ENCODE peak calls at places on chromosomes 12 and 14, in five cellular contexts. One of them, this sample, is unnamed.

GRCh38 chr12:89988556-89988955 is 279.9 kb upstream of the ATP2B1 start:
- DNase-seq in left ventricle myocardium inferior: no peak
- DNase-seq in Calu3: no peak
- DNase-seq in CD4-positive, alpha-beta T cell: no peak
- DNase-seq in astrocyte: no peak
- DNase-seq in this sample: no peak

GRCh38 chr12:116157845-116158267 is 119.6 kb downstream of the MED13L start:
- DNase-seq in left ventricle myocardium inferior: no peak
- DNase-seq in Calu3: no peak
- DNase-seq in CD4-positive, alpha-beta T cell: no peak
- DNase-seq in astrocyte: no peak
- DNase-seq in this sample: no peak

GRCh38 chr12:113230315-113231274 is 9.3 kb downstream of the TPCN1 start:
- DNase-seq in left ventricle myocardium inferior: no peak
- DNase-seq in Calu3: no peak
- DNase-seq in CD4-positive, alpha-beta T cell: no peak
- DNase-seq in astrocyte: peak
- DNase-seq in this sample: no peak

GRCh38 chr12:119204716-119205285 is 26.1 kb downstream of the HSPB8 start:
- DNase-seq in left ventricle myocardium inferior: no peak
- DNase-seq in Calu3: no peak
- DNase-seq in CD4-positive, alpha-beta T cell: no peak
- DNase-seq in astrocyte: no peak
- DNase-seq in this sample: no peak

GRCh38 chr14:73140924-73141323 is 4.6 kb downstream of the PSEN1 start:
- DNase-seq in left ventricle myocardium inferior: no peak
- DNase-seq in Calu3: no peak
- DNase-seq in CD4-positive, alpha-beta T cell: no peak
- DNase-seq in astrocyte: no peak
- DNase-seq in this sample: no peak

GRCh38 chr12:32501835-32502333 is 102.5 kb downstream of the FGD4 start:
- DNase-seq in left ventricle myocardium inferior: no peak
- DNase-seq in Calu3: peak
- DNase-seq in CD4-positive, alpha-beta T cell: no peak
- DNase-seq in astrocyte: peak
- DNase-seq in this sample: no peak

GRCh38 chr14:74967618-74968017 is 12.2 kb upstream of the PGF start:
- DNase-seq in left ventricle myocardium inferior: no peak
- DNase-seq in Calu3: no peak
- DNase-seq in CD4-positive, alpha-beta T cell: no peak
- DNase-seq in astrocyte: no peak
- DNase-seq in this sample: no peak

GRCh38 chr14:92362781-92363235 is 39.8 kb downstream of the SLC24A4 start:
- DNase-seq in left ventricle myocardium inferior: no peak
- DNase-seq in Calu3: peak
- DNase-seq in CD4-positive, alpha-beta T cell: no peak
- DNase-seq in astrocyte: peak
- DNase-seq in this sample: no peak

GRCh38 chr12:115199831-115200230 is 515.9 kb upstream of the TBX3 start:
- DNase-seq in left ventricle myocardium inferior: no peak
- DNase-seq in Calu3: no peak
- DNase-seq in CD4-positive, alpha-beta T cell: no peak
- DNase-seq in astrocyte: peak
- DNase-seq in this sample: no peak

GRCh38 chr14:71320734-71321555 is 413.7 kb downstream of the PCNX1 start:
- DNase-seq in left ventricle myocardium inferior: peak
- DNase-seq in Calu3: peak
- DNase-seq in CD4-positive, alpha-beta T cell: peak
- DNase-seq in astrocyte: peak
- DNase-seq in this sample: peak

GRCh38 chr12:65886996-65887395 is 62.7 kb downstream of the HMGA2 start:
- DNase-seq in left ventricle myocardium inferior: no peak
- DNase-seq in Calu3: no peak
- DNase-seq in CD4-positive, alpha-beta T cell: no peak
- DNase-seq in astrocyte: peak
- DNase-seq in this sample: no peak

GRCh38 chr14:62604524-62604923 is 440.7 kb downstream of the KCNH5 start:
- DNase-seq in left ventricle myocardium inferior: no peak
- DNase-seq in Calu3: no peak
- DNase-seq in CD4-positive, alpha-beta T cell: no peak
- DNase-seq in astrocyte: peak
- DNase-seq in this sample: no peak

GRCh38 chr12:56930241-56930640 is 4.0 kb downstream of the SDR9C7 start:
- DNase-seq in left ventricle myocardium inferior: no peak
- DNase-seq in Calu3: no peak
- DNase-seq in CD4-positive, alpha-beta T cell: no peak
- DNase-seq in astrocyte: no peak
- DNase-seq in this sample: no peak

GRCh38 chr14:59454131-59454530 is 11.0 kb downstream of the GPR135 start:
- DNase-seq in left ventricle myocardium inferior: no peak
- DNase-seq in Calu3: no peak
- DNase-seq in CD4-positive, alpha-beta T cell: no peak
- DNase-seq in astrocyte: peak
- DNase-seq in this sample: no peak

GRCh38 chr14:75205586-75205985 is 29.2 kb upstream of the TMED10 start:
- DNase-seq in left ventricle myocardium inferior: no peak
- DNase-seq in Calu3: no peak
- DNase-seq in CD4-positive, alpha-beta T cell: no peak
- DNase-seq in astrocyte: peak
- DNase-seq in this sample: no peak

GRCh38 chr12:11892065-11892391 is 178.7 kb upstream of the BCL2L14 start:
- DNase-seq in left ventricle myocardium inferior: no peak
- DNase-seq in Calu3: no peak
- DNase-seq in CD4-positive, alpha-beta T cell: no peak
- DNase-seq in astrocyte: no peak
- DNase-seq in this sample: no peak
- TF ChIP-seq CTCF in left ventricle myocardium inferior: peak
- TF ChIP-seq CTCF in Calu3: peak
- TF ChIP-seq CTCF in CD4-positive, alpha-beta T cell: no peak
- TF ChIP-seq CTCF in astrocyte: no peak
- TF ChIP-seq CTCF in this sample: no peak

GRCh38 chr12:41537522-41537921 is 349.4 kb downstream of the PDZRN4 start:
- DNase-seq in left ventricle myocardium inferior: no peak
- DNase-seq in Calu3: no peak
- DNase-seq in CD4-positive, alpha-beta T cell: no peak
- DNase-seq in astrocyte: no peak
- DNase-seq in this sample: no peak

GRCh38 chr12:41536813-41537490 is 348.8 kb downstream of the PDZRN4 start:
- DNase-seq in left ventricle myocardium inferior: no peak
- DNase-seq in Calu3: no peak
- DNase-seq in CD4-positive, alpha-beta T cell: no peak
- DNase-seq in astrocyte: no peak
- DNase-seq in this sample: no peak

GRCh38 chr12:41531147-41531829 is 343.2 kb downstream of the PDZRN4 start:
- DNase-seq in left ventricle myocardium inferior: peak
- DNase-seq in Calu3: no peak
- DNase-seq in CD4-positive, alpha-beta T cell: no peak
- DNase-seq in astrocyte: no peak
- DNase-seq in this sample: no peak

GRCh38 chr12:41527529-41528116 is 339.5 kb downstream of the PDZRN4 start:
- DNase-seq in left ventricle myocardium inferior: no peak
- DNase-seq in Calu3: no peak
- DNase-seq in CD4-positive, alpha-beta T cell: no peak
- DNase-seq in astrocyte: no peak
- DNase-seq in this sample: no peak

DNA sequence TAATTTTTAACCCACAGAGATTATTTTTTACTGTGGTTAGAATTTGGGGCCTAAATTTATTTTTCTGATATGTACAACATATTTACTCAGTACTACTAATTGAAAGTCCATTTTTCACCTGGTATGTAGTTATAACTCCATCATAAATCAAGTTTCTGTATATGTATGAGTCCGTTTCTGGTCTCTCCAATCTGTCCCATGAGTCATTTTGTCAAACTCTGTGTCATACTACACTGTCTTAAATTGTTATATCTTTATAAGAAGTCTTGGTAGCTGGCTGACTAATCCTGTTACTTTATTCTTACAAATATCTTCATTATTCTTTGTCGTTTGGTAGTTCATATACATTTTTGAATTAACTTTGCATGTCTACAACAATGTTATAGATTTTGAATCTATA is 344.0 kb downstream of the PDZRN4 start:
- DNase-seq in left ventricle myocardium inferior: no peak
- DNase-seq in Calu3: no peak
- DNase-seq in CD4-positive, alpha-beta T cell: no peak
- DNase-seq in astrocyte: peak
- DNase-seq in this sample: no peak
- TF ChIP-seq CTCF in left ventricle myocardium inferior: no peak
- TF ChIP-seq CTCF in Calu3: no peak
- TF ChIP-seq CTCF in CD4-positive, alpha-beta T cell: no peak
- TF ChIP-seq CTCF in astrocyte: no peak
- TF ChIP-seq CTCF in this sample: no peak

DNA sequence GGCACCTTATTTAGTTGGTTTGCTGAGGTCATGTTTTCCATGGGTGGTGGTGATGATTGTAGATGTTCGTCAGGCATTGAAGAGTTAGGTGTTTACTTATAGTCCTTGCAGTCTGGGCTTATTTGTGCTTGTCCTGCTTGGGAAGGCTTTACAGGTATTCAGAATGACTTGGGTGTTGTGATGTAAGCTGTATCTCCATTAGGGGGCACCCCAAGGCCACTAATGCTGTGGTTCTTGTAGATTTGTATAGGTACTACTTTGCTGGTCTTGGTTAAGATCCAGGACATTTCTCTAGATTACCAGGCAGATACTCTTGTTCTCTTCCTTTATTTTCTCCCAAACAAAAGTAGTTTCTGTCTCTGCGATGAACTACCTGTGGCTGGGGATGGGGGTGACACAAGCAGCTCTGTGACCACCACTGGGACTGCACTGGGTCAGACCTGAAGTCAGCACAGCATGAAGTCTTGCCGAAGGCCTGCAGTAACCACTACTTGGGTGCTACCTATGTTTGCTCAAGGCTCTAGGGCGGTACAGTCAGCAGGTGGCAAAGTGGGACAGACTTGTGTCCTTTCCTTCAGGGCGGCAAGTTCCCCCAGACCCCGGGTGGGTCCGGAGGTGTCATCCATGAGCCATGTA is 35.8 kb upstream of the FBXO33 start:
- DNase-seq in left ventricle myocardium inferior: no peak
- DNase-seq in Calu3: peak
- DNase-seq in CD4-positive, alpha-beta T cell: no peak
- DNase-seq in astrocyte: peak
- DNase-seq in this sample: no peak
- TF ChIP-seq CTCF in left ventricle myocardium inferior: no peak
- TF ChIP-seq CTCF in Calu3: peak
- TF ChIP-seq CTCF in CD4-positive, alpha-beta T cell: no peak
- TF ChIP-seq CTCF in astrocyte: peak
- TF ChIP-seq CTCF in this sample: no peak

GRCh38 chr14:94143711-94144110 is 14.3 kb upstream of the IFI27L2 start:
- DNase-seq in left ventricle myocardium inferior: no peak
- DNase-seq in Calu3: no peak
- DNase-seq in CD4-positive, alpha-beta T cell: no peak
- DNase-seq in astrocyte: no peak
- DNase-seq in this sample: no peak

GRCh38 chr14:94142836-94143235 is 13.4 kb upstream of the IFI27L2 start:
- DNase-seq in left ventricle myocardium inferior: no peak
- DNase-seq in Calu3: no peak
- DNase-seq in CD4-positive, alpha-beta T cell: no peak
- DNase-seq in astrocyte: no peak
- DNase-seq in this sample: no peak

GRCh38 chr14:94142247-94142646 is 12.8 kb upstream of the IFI27L2 start:
- DNase-seq in left ventricle myocardium inferior: no peak
- DNase-seq in Calu3: no peak
- DNase-seq in CD4-positive, alpha-beta T cell: no peak
- DNase-seq in astrocyte: no peak
- DNase-seq in this sample: no peak

GRCh38 chr14:94144765-94145164 is 15.4 kb upstream of the IFI27L2 start:
- DNase-seq in left ventricle myocardium inferior: no peak
- DNase-seq in Calu3: no peak
- DNase-seq in CD4-positive, alpha-beta T cell: no peak
- DNase-seq in astrocyte: no peak
- DNase-seq in this sample: no peak

DNA sequence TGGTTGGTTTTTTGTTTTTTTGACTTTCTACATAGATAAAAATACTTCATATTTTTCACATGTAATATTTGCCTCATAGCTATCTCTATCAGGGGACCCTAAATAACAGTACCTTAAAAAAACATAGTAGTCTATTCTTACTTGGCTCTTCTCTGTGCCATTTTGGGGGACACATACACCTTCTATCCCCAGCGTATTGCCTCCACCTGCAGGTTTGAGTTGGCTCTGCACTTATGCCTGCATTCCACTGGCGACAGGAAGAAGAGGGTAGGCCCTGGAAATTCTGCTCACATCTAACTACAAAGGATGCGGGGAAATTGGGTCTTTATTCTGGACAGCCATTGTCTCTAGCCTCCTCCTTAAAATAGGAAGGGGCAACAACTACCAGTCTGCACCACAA is 13.8 kb upstream of the IFI27L2 start:
- DNase-seq in left ventricle myocardium inferior: no peak
- DNase-seq in Calu3: peak
- DNase-seq in CD4-positive, alpha-beta T cell: no peak
- DNase-seq in astrocyte: no peak
- DNase-seq in this sample: no peak
- TF ChIP-seq CTCF in left ventricle myocardium inferior: peak
- TF ChIP-seq CTCF in Calu3: no peak
- TF ChIP-seq CTCF in CD4-positive, alpha-beta T cell: peak
- TF ChIP-seq CTCF in astrocyte: peak
- TF ChIP-seq CTCF in this sample: no peak

GRCh38 chr12:97308576-97309198 is 153.9 kb upstream of the RMST start:
- DNase-seq in left ventricle myocardium inferior: no peak
- DNase-seq in Calu3: peak
- DNase-seq in CD4-positive, alpha-beta T cell: no peak
- DNase-seq in astrocyte: peak
- DNase-seq in this sample: no peak
- TF ChIP-seq CTCF in left ventricle myocardium inferior: peak
- TF ChIP-seq CTCF in Calu3: peak
- TF ChIP-seq CTCF in CD4-positive, alpha-beta T cell: peak
- TF ChIP-seq CTCF in astrocyte: peak
- TF ChIP-seq CTCF in this sample: peak

DNA sequence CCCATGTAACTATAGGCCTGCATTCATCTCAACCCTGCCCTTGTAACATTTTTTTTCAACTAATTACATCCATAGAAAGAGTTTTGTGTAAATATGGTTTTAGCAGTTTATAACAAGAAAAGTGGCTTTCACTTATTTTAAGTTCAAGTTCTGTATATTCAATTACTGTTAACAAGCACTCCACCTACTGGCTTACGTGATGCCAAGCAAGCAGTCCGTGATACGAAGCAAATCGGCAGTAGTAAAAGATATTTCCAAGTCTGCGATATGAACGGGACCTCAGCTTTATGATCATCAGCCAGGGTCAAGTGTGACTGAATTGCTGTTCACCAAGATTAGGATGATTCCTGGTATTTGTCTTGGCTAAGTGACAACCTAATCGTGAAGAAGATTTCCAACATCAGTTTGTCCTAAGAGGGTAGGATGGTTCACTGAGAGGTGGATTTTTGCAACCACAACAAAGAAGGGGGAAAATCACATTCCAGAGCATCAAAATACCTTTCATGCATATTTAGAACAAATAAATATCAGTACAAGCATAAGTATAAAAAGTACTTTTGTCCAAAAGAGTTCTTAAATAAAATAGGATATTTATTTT is 456.2 kb downstream of the FOXG1 start:
- DNase-seq in left ventricle myocardium inferior: no peak
- DNase-seq in Calu3: peak
- DNase-seq in CD4-positive, alpha-beta T cell: no peak
- DNase-seq in astrocyte: peak
- DNase-seq in this sample: no peak
- TF ChIP-seq CTCF in left ventricle myocardium inferior: no peak
- TF ChIP-seq CTCF in Calu3: peak
- TF ChIP-seq CTCF in CD4-positive, alpha-beta T cell: no peak
- TF ChIP-seq CTCF in astrocyte: peak
- TF ChIP-seq CTCF in this sample: no peak

This sample was measured in natural killer cell.